ENCODE peak calls at places on chromosomes 6 and 20, in six cellular contexts. F is ascending aorta, I is upper lobe of right lung, D is endodermal cell, M is GM23248, N is lung. X is an unnamed sample. For H3K36me3, the result is how much of the 10 kb centered on the place peaks cover.

GRCh38 chr6:44943541-44943940 is 384.6 kb upstream of the RUNX2 start:
- DNase-seq in I (no peak), F (no peak), D (no peak), M (no peak), N (no peak), X (no peak)

GRCh38 chr6:163392533-163392932 is 22.0 kb upstream of the QKI start:
- DNase-seq in F (no peak), I (no peak), M (peak), D (no peak), N (peak), X (peak)

GRCh38 chr20:44720617-44720993 is 5.4 kb downstream of the CCN5 start:
- DNase-seq in D (peak), I (no peak), F (peak), M (peak), N (no peak), X (peak)

GRCh38 chr6:26087284-26088115 is at the start of gene HFE:
- DNase-seq in F (peak), D (peak), M (peak), I (peak), N (peak), X (peak)

GRCh38 chr6:134720353-134721094 is 229.4 kb downstream of the ALDH8A1 start:
- DNase-seq in F (no peak), I (no peak), N (no peak), M (no peak), D (no peak), X (no peak)

GRCh38 chr6:70686548-70687133 is 19.0 kb downstream of the SMAP1 start:
- DNase-seq in N (no peak), F (no peak), D (no peak), M (peak), I (no peak), X (no peak)

GRCh38 chr20:57440678-57441509 is 49.7 kb downstream of the RBM38 start:
- DNase-seq in D (peak), M (peak), I (peak), F (peak), N (peak), X (peak)

GRCh38 chr6:129670634-129671033 is 39.3 kb downstream of the ARHGAP18 start:
- DNase-seq in F (no peak), N (no peak), M (no peak), I (no peak), D (no peak), X (no peak)

GRCh38 chr20:58889334-58890072 is 37.0 kb downstream of the GNAS start:
- DNase-seq in I (no peak), F (no peak), N (no peak), D (no peak), M (peak), X (no peak)

GRCh38 chr20:8616792-8617191 is 452.1 kb upstream of the PLCB4 start:
- DNase-seq in D (no peak), F (no peak), I (no peak), N (no peak), M (peak), X (no peak)

GRCh38 chr6:43306086-43306485 is 2.5 kb downstream of the CRIP3 start:
- DNase-seq in F (no peak), M (no peak), N (no peak), D (no peak), I (no peak), X (peak)

GRCh38 chr6:166495487-166496314 is 90.8 kb downstream of the RAMACL start:
- DNase-seq in I (no peak), D (no peak), F (no peak), N (no peak), M (no peak), X (no peak)

GRCh38 chr20:22826306-22827230 is 208.5 kb upstream of the SSTR4 start:
- DNase-seq in I (no peak), M (no peak), N (no peak), F (no peak), D (peak), X (no peak)

GRCh38 chr6:22764521-22764920 is 195.2 kb downstream of the HDGFL1 start:
- DNase-seq in M (no peak), D (no peak), I (no peak), N (no peak), F (no peak), X (peak)

GRCh38 chr6:15420959-15421438 is 175.1 kb downstream of the JARID2 start:
- DNase-seq in F (no peak), I (no peak), M (no peak), N (no peak), D (no peak), X (no peak)

GRCh38 chr20:58930496-58930895 is 50.6 kb upstream of the NELFCD start:
- DNase-seq in F (no peak), I (no peak), D (no peak), N (no peak), M (peak), X (no peak)

GRCh38 chr6:91538622-91539021 is 951.8 kb upstream of the MAP3K7 start:
- DNase-seq in D (no peak), M (no peak), I (no peak), N (no peak), F (no peak), X (no peak)

GRCh38 chr6:91534614-91535013 is 947.7 kb upstream of the MAP3K7 start:
- DNase-seq in N (no peak), I (no peak), D (no peak), F (no peak), M (no peak), X (no peak)

GRCh38 chr6:91539451-91539850 is 952.6 kb upstream of the MAP3K7 start:
- DNase-seq in I (no peak), F (no peak), N (no peak), D (no peak), M (no peak), X (no peak)
- H3K4me3 ChIP-seq in I (no peak), F (no peak), N (no peak), D (no peak), M (no peak), X (no peak)

GRCh38 chr6:151412905-151413304 is 21.5 kb upstream of the ZBTB2 start:
- DNase-seq in D (no peak), F (no peak), N (no peak), M (no peak), I (no peak), X (no peak)

GRCh38 chr6:151413372-151414145 is 22.2 kb upstream of the ZBTB2 start:
- DNase-seq in F (no peak), I (no peak), M (no peak), N (no peak), D (no peak), X (no peak)

GRCh38 chr6:151417477-151417876 is 26.1 kb upstream of the ZBTB2 start:
- DNase-seq in N (no peak), M (no peak), F (no peak), I (no peak), D (no peak), X (no peak)

GRCh38 chr6:151409679-151410078 is 18.3 kb upstream of the ZBTB2 start:
- DNase-seq in F (no peak), I (no peak), D (no peak), M (no peak), N (no peak), X (no peak)

DNA sequence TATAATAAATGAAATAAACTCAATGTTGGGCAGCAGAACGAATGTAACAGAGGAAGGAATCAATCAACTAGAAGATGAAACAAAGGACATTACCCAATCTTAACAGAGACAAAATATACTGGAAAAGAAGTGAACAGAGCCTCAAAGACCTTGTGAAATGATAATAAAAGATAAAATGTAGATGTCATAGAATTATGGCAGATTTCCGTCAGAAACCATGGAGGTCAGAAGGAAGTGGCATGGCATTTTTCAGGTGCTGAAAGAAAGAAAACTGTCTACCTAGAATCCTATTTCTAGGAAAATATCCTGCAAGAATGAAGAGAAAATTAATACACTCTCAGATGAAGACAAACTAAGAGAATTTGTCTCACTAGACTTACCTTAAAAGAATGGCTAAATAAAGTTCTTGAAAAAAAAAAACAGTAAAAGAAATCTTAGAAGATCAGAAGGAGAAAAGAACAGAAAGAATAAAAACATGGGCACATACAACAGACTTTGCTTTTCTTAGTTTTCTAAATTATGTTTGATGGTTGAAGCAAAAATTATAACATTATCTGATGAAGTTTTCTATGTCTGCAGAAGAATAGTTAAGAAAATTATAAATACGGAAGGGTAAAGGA is 23.4 kb upstream of the ZBTB2 start:
- DNase-seq in M (no peak), I (no peak), F (no peak), D (no peak), N (no peak), X (no peak)
- H3K36me3 ChIP-seq in M (half or more), I (half or more), F (under half), D (half or more), N (under half), X (half or more)

GRCh38 chr20:45909817-45910669 is 1.9 kb downstream of the PLTP start:
- DNase-seq in I (no peak), F (no peak), M (no peak), D (no peak), N (no peak), X (no peak)
- H3K4me3 ChIP-seq in I (peak), F (peak), M (peak), D (peak), N (no peak), X (peak)

DNA sequence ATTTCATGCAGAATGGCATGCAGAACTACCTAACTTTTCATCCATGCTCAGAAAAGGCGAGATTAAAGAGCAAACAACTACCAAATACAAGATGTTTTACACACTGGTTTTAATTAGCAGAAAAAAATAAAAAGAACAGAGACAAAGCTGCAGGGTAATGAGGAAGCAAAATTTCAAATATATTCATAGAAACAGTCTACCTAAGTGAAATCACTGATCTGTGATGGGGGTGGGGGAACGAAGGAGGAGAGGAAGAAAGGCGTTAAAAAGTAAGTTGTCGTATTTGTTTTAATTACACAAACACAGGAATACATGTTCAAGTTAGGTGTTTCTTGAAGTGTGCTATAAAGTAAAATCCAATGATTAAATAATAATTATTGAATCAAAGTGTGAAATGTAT is 42.1 kb downstream of the MAP3K7 start:
- DNase-seq in M (no peak), D (no peak), N (no peak), I (no peak), F (no peak), X (no peak)
- H3K36me3 ChIP-seq in M (half or more), D (half or more), N (under half), I (half or more), F (under half), X (under half)

X was measured in MG63.